ENCODE peak calls at places on chromosome 19, in five cellular contexts. I, H, R, T and B are unnamed samples.

GRCh38 chr19:55088543-55089265 is 13.0 kb downstream of the EPS8L1 start:
- DNase-seq in T (peak; percentile 79), H (peak; percentile 78), R (peak; percentile 71), I (peak; percentile 81), B (peak; percentile 77)

GRCh38 chr19:42152876-42153275 is 20.6 kb upstream of the POU2F2 start:
- DNase-seq in T (no peak), I (no peak), R (no peak), H (no peak), B (no peak)

GRCh38 chr19:3759482-3760254 is 1.8 kb downstream of the APBA3 start:
- DNase-seq in H (no peak), I (no peak), R (no peak), T (no peak), B (no peak)

GRCh38 chr19:14006766-14007562 is 844 bp upstream of the RFX1 start:
- DNase-seq in T (no peak), I (no peak), H (peak; percentile 91), R (no peak), B (no peak)

GRCh38 chr19:29287061-29287460 is 74.1 kb upstream of the UQCRFS1 start:
- DNase-seq in T (no peak), I (no peak), H (no peak), R (no peak), B (no peak)

GRCh38 chr19:5926641-5927438 is 12.8 kb downstream of the CAPS start:
- DNase-seq in H (peak; percentile 78), R (no peak), T (peak; percentile 81), I (peak; percentile 62), B (peak; percentile 26)

GRCh38 chr19:38266070-38266469 is 1.7 kb downstream of the SPINT2 start:
- DNase-seq in R (no peak), I (no peak), T (no peak), H (no peak), B (peak; percentile 39)

GRCh38 chr19:10113964-10114650 is 2.6 kb downstream of the P2RY11 start:
- DNase-seq in T (no peak), I (no peak), H (no peak), R (no peak), B (no peak)

GRCh38 chr19:2207991-2208860 is 27.9 kb downstream of the PLEKHJ1 start:
- DNase-seq in T (peak; percentile 45), H (peak; percentile 81), R (peak; percentile 23), I (no peak), B (peak; percentile 14)

GRCh38 chr19:39246951-39247669 is 1.5 kb downstream of the IFNL4 start:
- DNase-seq in R (no peak), I (no peak), T (no peak), H (no peak), B (peak; percentile 55)

GRCh38 chr19:41969196-41969595 is 10.1 kb upstream of the RABAC1 start:
- DNase-seq in R (no peak), I (no peak), T (no peak), H (no peak), B (no peak)

GRCh38 chr19:51019544-51019925 is at the start of gene KLK10:
- DNase-seq in I (peak; percentile 58), R (no peak), H (no peak), T (no peak), B (no peak)

GRCh38 chr19:37999309-38000213 is 92.6 kb downstream of the SIPA1L3 start:
- DNase-seq in T (no peak), R (peak; percentile 97), H (peak; percentile 69), I (no peak), B (peak; percentile 62)

GRCh38 chr19:11479470-11480080 is 1.3 kb downstream of the ELAVL3 start:
- DNase-seq in T (no peak), I (no peak), R (no peak), H (no peak), B (no peak)

GRCh38 chr19:399370-399769 is 9.6 kb downstream of the C2CD4C start:
- DNase-seq in I (no peak), T (no peak), R (no peak), H (no peak), B (no peak)

GRCh38 chr19:29667390-29667783 is 2.1 kb downstream of the PLEKHF1 start:
- DNase-seq in T (no peak), H (no peak), I (no peak), R (no peak), B (no peak)

GRCh38 chr19:38697197-38697596 is 47.1 kb downstream of the CAPN12 start:
- DNase-seq in R (no peak), H (no peak), T (no peak), I (no peak), B (no peak)

GRCh38 chr19:33622505-33622808 is 704 bp downstream of the CHST8 start:
- DNase-seq in R (no peak), I (no peak), H (no peak), T (no peak), B (no peak)

GRCh38 chr19:56134655-56134922 is 6.5 kb upstream of the ZNF444 start:
- DNase-seq in R (no peak), H (no peak), T (no peak), I (no peak), B (no peak)

GRCh38 chr19:9565900-9566705 is 18.2 kb downstream of the ZNF121 start:
- DNase-seq in H (no peak), I (no peak), T (no peak), R (peak; percentile 53), B (no peak)

GRCh38 chr19:7074705-7075282 is 5.3 kb downstream of the ZNF557 start:
- DNase-seq in R (no peak), H (no peak), T (no peak), I (no peak), B (no peak)

GRCh38 chr19:5149930-5150329 is 181.0 kb downstream of the KDM4B start:
- DNase-seq in I (no peak), R (no peak), H (peak; percentile 16), T (no peak), B (no peak)

GRCh38 chr19:3760871-3761361 is 576 bp downstream of the APBA3 start:
- DNase-seq in T (no peak), R (no peak), I (no peak), H (no peak), B (no peak)

GRCh38 chr19:42655748-42656147 is 61.0 kb upstream of the CEACAM8 start:
- DNase-seq in T (no peak), I (no peak), R (no peak), H (no peak), B (no peak)

GRCh38 chr19:10508707-10509106 is 5.6 kb upstream of the KEAP1 start:
- DNase-seq in R (no peak), T (no peak), I (no peak), H (no peak), B (no peak)

GRCh38 chr19:30128211-30128610 is 186.2 kb downstream of the URI1 start:
- DNase-seq in T (no peak), R (no peak), I (no peak), H (no peak), B (no peak)

GRCh38 chr19:711224-711623 is 2.5 kb downstream of the PALM start:
- DNase-seq in H (no peak), I (no peak), T (no peak), R (no peak), B (no peak)

GRCh38 chr19:51653162-51653561 is 6.5 kb upstream of the SIGLEC14 start:
- DNase-seq in H (no peak), I (no peak), T (no peak), R (no peak), B (no peak)

GRCh38 chr19:51417107-51417806 is at the start of gene SIGLEC10:
- DNase-seq in I (no peak), H (peak; percentile 41), T (no peak), R (no peak), B (no peak)

DNA sequence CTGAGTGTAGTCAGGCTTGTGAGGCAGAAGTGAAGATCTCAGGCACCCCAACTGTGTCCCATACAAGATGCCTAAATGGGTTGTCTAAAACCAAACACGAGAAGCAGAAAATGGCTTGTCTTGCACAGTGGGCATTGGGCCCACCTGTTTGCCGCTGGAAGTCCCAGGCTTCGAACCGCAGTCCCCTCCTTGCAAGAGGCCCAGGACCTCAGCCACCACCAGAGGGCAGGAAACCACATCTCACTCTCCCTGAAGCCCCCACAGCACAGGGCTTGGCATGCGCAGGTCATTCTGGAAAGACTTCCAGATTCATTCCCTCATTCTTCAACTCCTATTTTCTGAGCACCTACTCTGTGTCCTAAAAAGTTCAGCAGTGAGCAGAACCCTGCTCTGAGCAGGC is 973.7 kb downstream of the UQCRFS1 start:
- DNase-seq in R (peak; percentile 31), H (no peak), I (no peak), T (no peak), B (no peak)
- TF ChIP-seq CTCF in R (no peak), H (no peak), I (no peak), T (no peak), B (no peak)

DNA sequence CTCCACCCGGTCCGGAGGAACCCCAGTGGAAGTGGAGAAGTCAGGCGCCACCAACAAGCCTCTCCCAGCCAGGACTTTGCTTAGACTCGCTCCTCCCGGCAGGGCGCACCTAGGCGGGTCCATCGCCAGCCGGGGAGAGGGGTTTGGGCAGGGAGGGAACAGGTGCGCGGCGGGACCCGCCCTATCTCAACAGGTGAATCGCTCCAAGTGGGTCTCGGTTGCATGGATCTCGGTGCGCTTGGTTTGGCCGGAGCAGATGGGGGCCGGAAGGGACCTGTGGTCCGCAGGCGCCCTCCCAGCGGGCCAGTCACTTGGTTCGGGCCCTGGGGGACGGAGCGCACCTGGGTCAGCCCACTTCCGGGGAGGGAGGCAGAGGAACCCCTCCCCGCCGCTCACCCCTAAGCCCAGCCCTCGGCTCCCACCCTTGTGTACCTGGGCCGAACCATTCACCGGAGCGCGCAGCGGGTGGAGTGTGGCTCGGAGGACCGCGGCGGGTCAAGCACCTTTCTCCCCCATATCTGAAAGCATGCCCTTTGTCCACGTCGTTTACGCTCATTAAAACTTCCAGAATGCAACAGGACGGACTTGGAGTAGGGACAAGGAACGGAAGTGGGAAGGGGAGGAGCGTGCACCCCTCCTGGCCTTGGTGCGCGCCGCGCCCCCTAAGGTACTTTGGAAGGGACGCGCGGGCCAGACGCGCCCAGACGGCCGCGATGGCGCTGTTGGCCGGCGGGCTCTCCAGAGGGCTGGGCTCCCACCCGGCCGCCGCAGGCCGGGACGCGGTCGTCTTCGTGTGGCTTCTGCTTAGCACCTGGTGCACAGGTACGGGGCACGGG is at the start of gene LSR:
- DNase-seq in T (no peak), H (no peak), R (peak; percentile 61), I (no peak), B (peak; percentile 95)
- TF ChIP-seq POLR2A in T (peak; percentile 53), H (no peak), R (no peak), I (no peak), B (peak; percentile 97)

DNA sequence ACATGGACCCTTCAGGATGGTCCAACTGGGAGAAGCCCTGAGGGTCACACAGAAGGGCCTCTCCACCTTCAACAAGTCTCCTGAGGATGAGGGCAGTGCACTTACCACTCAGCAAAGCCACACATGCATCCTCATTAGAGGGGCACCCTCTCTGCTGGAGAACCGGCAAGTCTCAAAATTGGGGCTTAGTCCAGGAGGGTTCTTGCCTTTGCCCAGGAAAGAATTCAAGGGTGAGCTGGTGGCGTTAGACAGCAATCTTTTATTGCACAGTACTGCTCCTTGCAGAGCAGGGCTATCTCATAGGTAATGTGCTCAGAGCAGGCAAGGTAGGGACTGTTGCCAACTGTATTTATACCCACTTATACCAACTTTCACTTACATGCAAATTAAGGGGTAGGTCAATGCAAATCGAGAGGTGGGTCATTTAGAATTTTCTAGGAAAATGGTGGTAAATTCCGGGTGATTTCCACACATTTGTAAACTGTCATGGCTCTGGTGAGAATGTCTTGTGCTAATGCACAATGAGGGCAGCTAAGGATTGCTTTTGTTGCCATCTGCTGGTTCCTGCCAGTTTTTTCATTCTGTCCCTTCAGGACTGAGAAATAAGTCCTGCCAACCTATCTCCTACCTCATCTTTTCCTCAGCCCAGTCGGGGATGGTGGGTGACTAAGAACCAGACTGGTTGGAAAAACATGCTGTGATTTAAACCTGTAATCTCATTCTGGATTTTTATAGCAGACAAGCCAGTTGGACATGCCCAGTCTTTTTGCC is 27.8 kb upstream of the IGSF23 start:
- DNase-seq in H (no peak), T (no peak), R (peak; percentile 59), I (no peak), B (no peak)
- TF ChIP-seq CTCF in H (no peak), T (no peak), R (peak; percentile 30), I (no peak), B (no peak)

GRCh38 chr19:49685845-49686332 is 3.5 kb upstream of the ADM5 start:
- DNase-seq in I (no peak), R (no peak), H (no peak), T (no peak), B (no peak)
- TF ChIP-seq POLR2A in I (no peak), R (no peak), H (no peak), T (no peak), B (no peak)